ENCODE peak calls at places on chromosome 2, in seven cellular contexts. V is BJ; M is Peyer's patch; Z is astrocyte of the spinal cord; U is CD8-positive, alpha-beta T cell; L is pancreas; Q is ascending aorta. E is an unnamed sample.

GRCh38 chr2:229921101-229921891 is 513 bp downstream of the TRIP12 start:
- DNase-seq in L (peak; percentile 69), M (peak; percentile 82), V (no peak), Q (peak; percentile 34), U (peak; percentile 38), Z (peak; percentile 42), E (peak; percentile 49)

GRCh38 chr2:66541646-66542045 is 106.7 kb downstream of the MEIS1 start:
- DNase-seq in V (no peak), U (no peak), Q (no peak), L (no peak), M (no peak), Z (no peak), E (no peak)

GRCh38 chr2:158533009-158533408 is 76.3 kb downstream of the PKP4 start:
- DNase-seq in L (no peak), V (no peak), Z (no peak), M (no peak), Q (no peak), U (no peak), E (peak; percentile 53)

GRCh38 chr2:7377861-7378569 is 460.8 kb downstream of the RNF144A start:
- DNase-seq in Q (no peak), V (no peak), U (no peak), Z (no peak), L (peak; percentile 34), M (no peak), E (no peak)

GRCh38 chr2:127576433-127577207 is 41.1 kb downstream of the MYO7B start:
- DNase-seq in U (no peak), L (no peak), Q (no peak), M (no peak), V (peak; percentile 56), Z (peak; percentile 35), E (no peak)

GRCh38 chr2:43269074-43269572 is 42.7 kb upstream of the ZFP36L2 start:
- DNase-seq in Q (peak; percentile 68), Z (peak; percentile 98), V (peak; percentile 90), M (peak; percentile 63), L (peak; percentile 36), U (no peak), E (no peak)

GRCh38 chr2:101387151-101387807 is at the start of gene CREG2:
- DNase-seq in Q (no peak), M (peak; percentile 66), Z (peak; percentile 51), L (peak; percentile 49), V (no peak), U (peak; percentile 20), E (no peak)

GRCh38 chr2:239247401-239248245 is 153.2 kb downstream of the HDAC4 start:
- DNase-seq in M (no peak), Z (peak; percentile 81), U (no peak), V (no peak), Q (no peak), L (no peak), E (peak; percentile 83)

GRCh38 chr2:193690572-193690971 is 1495.8 kb upstream of the TMEFF2 start:
- DNase-seq in M (no peak), Z (no peak), V (no peak), L (no peak), U (no peak), Q (no peak), E (no peak)

GRCh38 chr2:186544255-186544675 is 45.6 kb upstream of the ITGAV start:
- DNase-seq in L (no peak), U (no peak), Q (no peak), Z (peak; percentile 88), M (no peak), V (peak; percentile 51), E (no peak)

GRCh38 chr2:11373096-11373495 is 28.7 kb upstream of the ROCK2 start:
- DNase-seq in L (no peak), Q (no peak), Z (no peak), V (no peak), M (no peak), U (no peak), E (no peak)

GRCh38 chr2:230512955-230513748 is 97.2 kb downstream of the SP100 start:
- DNase-seq in Z (no peak), M (no peak), Q (no peak), U (no peak), V (no peak), L (no peak), E (no peak)

GRCh38 chr2:221851531-221852045 is 279.5 kb upstream of the EPHA4 start:
- DNase-seq in V (no peak), M (no peak), L (no peak), U (no peak), Z (no peak), Q (no peak), E (no peak)

GRCh38 chr2:162202203-162202602 is 41.0 kb downstream of the FAP start:
- DNase-seq in U (no peak), V (no peak), L (no peak), Q (no peak), M (no peak), Z (no peak), E (no peak)

GRCh38 chr2:170694316-170694715 is 20.8 kb upstream of the SP5 start:
- DNase-seq in Q (no peak), L (no peak), U (no peak), Z (no peak), V (no peak), M (no peak), E (no peak)

GRCh38 chr2:177331446-177331997 is 61.1 kb upstream of the AGPS start:
- DNase-seq in U (no peak), M (no peak), L (no peak), V (no peak), Q (no peak), Z (no peak), E (no peak)

GRCh38 chr2:190340369-190340768 is 3.0 kb upstream of the INPP1 start:
- DNase-seq in U (no peak), M (no peak), L (no peak), V (no peak), Q (no peak), Z (no peak), E (no peak)

GRCh38 chr2:122019729-122020128 is 264.3 kb downstream of the TSN start:
- DNase-seq in L (peak; percentile 66), U (no peak), Q (no peak), Z (no peak), V (no peak), M (no peak), E (no peak)

GRCh38 chr2:109065335-109065734 is 63.7 kb upstream of the SH3RF3 start:
- DNase-seq in Z (no peak), V (no peak), L (peak; percentile 6), U (no peak), M (no peak), Q (no peak), E (no peak)

GRCh38 chr2:183543731-183544130 is 419.5 kb downstream of the NUP35 start:
- DNase-seq in Z (no peak), Q (no peak), M (no peak), L (no peak), U (no peak), V (no peak), E (no peak)

GRCh38 chr2:196464311-196464710 is 175.2 kb upstream of the CCDC150 start:
- DNase-seq in V (no peak), L (no peak), Z (peak; percentile 24), U (no peak), Q (no peak), M (no peak), E (no peak)

GRCh38 chr2:20351555-20352229 is 1.0 kb upstream of the PUM2 start:
- DNase-seq in V (no peak), Z (no peak), M (no peak), U (no peak), L (peak; percentile 45), Q (no peak), E (peak; percentile 17)

GRCh38 chr2:239399404-239399999 is 1.3 kb downstream of the HDAC4 start:
- DNase-seq in L (no peak), Q (no peak), M (peak; percentile 73), Z (peak; percentile 30), U (no peak), V (no peak), E (no peak)

GRCh38 chr2:188032786-188033185 is 258.9 kb upstream of the GULP1 start:
- DNase-seq in L (no peak), Z (no peak), Q (no peak), V (no peak), U (no peak), M (no peak), E (no peak)

GRCh38 chr2:19367346-19367745 is 8.9 kb upstream of the OSR1 start:
- DNase-seq in U (no peak), M (no peak), Z (no peak), Q (no peak), V (no peak), L (no peak), E (no peak)

GRCh38 chr2:64785245-64785644 is 131.5 kb upstream of the SERTAD2 start:
- DNase-seq in U (no peak), V (no peak), Z (no peak), Q (no peak), M (no peak), L (no peak), E (no peak)

GRCh38 chr2:96895709-96896651 is 26.1 kb upstream of the SEMA4C start:
- DNase-seq in Q (no peak), V (no peak), L (peak; percentile 37), Z (no peak), M (no peak), U (no peak), E (peak; percentile 28)

GRCh38 chr2:88230912-88231311 is 60.8 kb downstream of the THNSL2 start:
- DNase-seq in Z (no peak), L (no peak), U (no peak), M (no peak), V (no peak), Q (no peak), E (no peak)
- H3K4me3 ChIP-seq in Z (no peak overlapping the region), L (no peak overlapping the region), U (no peak overlapping the region), M (no peak overlapping the region), V (no peak overlapping the region), Q (no peak overlapping the region), E (no peak overlapping the region)

GRCh38 chr2:181818036-181818680 is 73.4 kb upstream of the ITPRID2 start:
- DNase-seq in Q (no peak), L (no peak), Z (no peak), V (no peak), U (no peak), M (no peak), E (no peak)
- H3K4me3 ChIP-seq in Q (no peak overlapping the region), L (no peak overlapping the region), Z (no peak overlapping the region), V (no peak overlapping the region), U (no peak overlapping the region), M (no peak overlapping the region), E (no peak overlapping the region)

DNA sequence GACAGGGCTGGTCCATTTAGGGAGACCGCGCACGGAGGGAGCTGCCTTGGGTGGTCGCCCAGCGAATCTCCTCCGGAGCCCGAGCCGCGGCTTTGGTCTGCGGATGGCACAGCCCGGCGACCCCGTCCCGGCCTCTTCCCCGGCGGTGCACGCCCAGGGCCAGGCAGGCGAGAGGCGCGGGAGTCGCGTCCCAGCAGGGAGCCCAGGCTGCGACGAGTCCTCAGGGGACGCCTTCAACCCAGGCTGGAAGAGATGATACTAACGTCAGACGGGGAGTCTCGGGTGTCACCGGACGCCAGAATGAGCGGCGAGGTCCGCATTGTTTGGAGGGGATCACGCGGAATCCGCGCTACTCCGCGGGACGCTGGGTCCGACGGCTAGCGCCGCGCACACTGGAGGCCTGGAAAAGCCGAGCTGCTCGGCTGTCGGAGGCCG is 909 bp upstream of the CRACDL start:
- DNase-seq in U (no peak), Q (no peak), V (no peak), M (peak; percentile 42), Z (no peak), L (no peak), E (no peak)
- H3K4me3 ChIP-seq in U (peak overlapping the region; percentile 12), Q (peak overlapping the region; percentile 75), V (no peak overlapping the region), M (peak overlapping the region; percentile 54), Z (no peak overlapping the region), L (peak overlapping the region; percentile 43), E (no peak overlapping the region)

DNA sequence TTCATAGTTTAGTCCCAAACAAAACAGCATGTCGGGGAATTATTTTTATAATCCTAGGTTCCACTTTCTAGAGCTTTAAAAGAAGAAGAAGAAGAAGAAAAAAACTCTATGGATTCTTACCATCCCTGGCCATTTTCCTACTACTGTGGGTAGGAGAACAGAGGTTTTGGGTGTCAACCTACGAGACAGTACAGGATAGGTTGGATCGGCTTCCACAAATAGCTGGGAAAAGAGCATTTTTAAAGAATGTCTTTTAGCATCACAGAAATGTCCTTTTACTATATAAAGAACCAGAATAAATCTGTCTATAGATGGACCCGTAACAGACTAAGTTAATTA is 65.2 kb downstream of the RBMS1 start:
- DNase-seq in M (no peak), Q (no peak), L (no peak), V (no peak), U (no peak), Z (no peak), E (no peak)
- H3K4me3 ChIP-seq in M (no peak overlapping the region), Q (peak overlapping the region; percentile 55), L (no peak overlapping the region), V (no peak overlapping the region), U (peak overlapping the region; percentile 7), Z (no peak overlapping the region), E (peak overlapping the region; percentile 39)

E was measured in Jurkat, Clone E6-1.